ENCODE peak calls at places on chromosomes 3 and 15, in five cellular contexts. A is GM12878, G is K562, F is H1, C is HepG2. Q is an unnamed sample.
A peak's percentile ranks its signal among the peaks of the same experiment; 100 is the strongest.

GRCh38 chr3:135142530-135142929 is 347.5 kb downstream of the EPHB1 start:
- DNase-seq in A (no peak), G (no peak), F (no peak), C (no peak), Q (no peak)

GRCh38 chr15:65641723-65642475 is 20.2 kb downstream of the SLC24A1 start:
- DNase-seq in A (no peak), G (no peak), F (no peak), C (peak; percentile 12), Q (no peak)

GRCh38 chr3:88000853-88001252 is 58.0 kb downstream of the CGGBP1 start:
- DNase-seq in A (no peak), G (no peak), F (peak; percentile 57), C (no peak), Q (peak; percentile 74)

GRCh38 chr15:41777421-41777973 is 3.2 kb downstream of the MAPKBP1 start:
- DNase-seq in A (no peak), G (no peak), F (no peak), C (no peak), Q (no peak)

GRCh38 chr3:64266065-64266874 is 41.0 kb upstream of the PRICKLE2 start:
- DNase-seq in A (no peak), G (no peak), F (no peak), C (peak; percentile 3), Q (no peak)

GRCh38 chr3:9008550-9009255 is 45.4 kb upstream of the RAD18 start:
- DNase-seq in A (no peak), G (no peak), F (no peak), C (no peak), Q (no peak)

GRCh38 chr3:66693461-66693912 is 192.7 kb upstream of the LRIG1 start:
- DNase-seq in A (no peak), G (no peak), F (no peak), C (no peak), Q (no peak)

GRCh38 chr15:75065851-75066509 is 42.6 kb downstream of the PPCDC start:
- DNase-seq in A (no peak), G (peak; percentile 89), F (no peak), C (peak; percentile 44), Q (no peak)

GRCh38 chr3:139917226-139917785 is 17.7 kb upstream of the CLSTN2 start:
- DNase-seq in A (no peak), G (no peak), F (no peak), C (no peak), Q (no peak)

GRCh38 chr3:26712211-26713026 is 89.8 kb downstream of the LRRC3B start:
- DNase-seq in A (no peak), G (peak; percentile 25), F (peak; percentile 45), C (peak; percentile 34), Q (peak; percentile 89)

GRCh38 chr15:40830884-40831283 is 2.4 kb upstream of the PPP1R14D start:
- DNase-seq in A (no peak), G (no peak), F (no peak), C (no peak), Q (no peak)

GRCh38 chr3:138367912-138368311 is 19.5 kb downstream of the MRAS start:
- DNase-seq in A (no peak), G (peak; percentile 23), F (no peak), C (no peak), Q (no peak)

GRCh38 chr15:99720533-99720932 is 12.7 kb downstream of the LYSMD4 start:
- DNase-seq in A (no peak), G (no peak), F (no peak), C (no peak), Q (no peak)

GRCh38 chr3:184584001-184584891 is 22.7 kb downstream of the EPHB3 start:
- DNase-seq in A (no peak), G (no peak), F (peak; percentile 68), C (no peak), Q (peak; percentile 77)

GRCh38 chr15:25345943-25346342 is 92.9 kb downstream of the UBE3A start:
- DNase-seq in A (no peak), G (no peak), F (peak; percentile 52), C (peak; percentile 14), Q (peak; percentile 61)

GRCh38 chr15:68612533-68612932 is 33.7 kb downstream of the CORO2B start:
- DNase-seq in A (no peak), G (no peak), F (no peak), C (no peak), Q (no peak)

GRCh38 chr3:114179575-114179974 is 723 bp upstream of the DRD3 start:
- DNase-seq in A (no peak), G (no peak), F (no peak), C (peak; percentile 18), Q (peak; percentile 77)

GRCh38 chr3:119292666-119293065 is 1.5 kb upstream of the ARHGAP31 start:
- DNase-seq in A (no peak), G (no peak), F (no peak), C (no peak), Q (no peak)

GRCh38 chr3:48919215-48920138 is 835 bp downstream of the ARIH2 start:
- DNase-seq in A (no peak), G (peak; percentile 57), F (no peak), C (peak; percentile 74), Q (peak; percentile 66)

GRCh38 chr3:36493051-36493450 is 112.7 kb downstream of the STAC start:
- DNase-seq in A (no peak), G (no peak), F (no peak), C (no peak), Q (no peak)

GRCh38 chr15:101727186-101727585 is 2.9 kb upstream of the TARS3 start:
- DNase-seq in A (no peak), G (no peak), F (no peak), C (no peak), Q (no peak)

GRCh38 chr3:150268426-150269321 is 139.4 kb upstream of the TSC22D2 start:
- DNase-seq in A (no peak), G (no peak), F (no peak), C (peak; percentile 55), Q (no peak)

GRCh38 chr15:69225355-69226027 is 65.1 kb downstream of the GLCE start:
- DNase-seq in A (no peak), G (peak; percentile 9), F (no peak), C (peak; percentile 49), Q (peak; percentile 66)

GRCh38 chr15:94232107-94232506 is 746 bp downstream of the MCTP2 start:
- DNase-seq in A (peak; percentile 28), G (no peak), F (no peak), C (no peak), Q (peak; percentile 20)

GRCh38 chr3:143121240-143122088 is 1.9 kb downstream of the CHST2 start:
- DNase-seq in A (no peak), G (no peak), F (peak; percentile 82), C (no peak), Q (peak; percentile 81)

DNA sequence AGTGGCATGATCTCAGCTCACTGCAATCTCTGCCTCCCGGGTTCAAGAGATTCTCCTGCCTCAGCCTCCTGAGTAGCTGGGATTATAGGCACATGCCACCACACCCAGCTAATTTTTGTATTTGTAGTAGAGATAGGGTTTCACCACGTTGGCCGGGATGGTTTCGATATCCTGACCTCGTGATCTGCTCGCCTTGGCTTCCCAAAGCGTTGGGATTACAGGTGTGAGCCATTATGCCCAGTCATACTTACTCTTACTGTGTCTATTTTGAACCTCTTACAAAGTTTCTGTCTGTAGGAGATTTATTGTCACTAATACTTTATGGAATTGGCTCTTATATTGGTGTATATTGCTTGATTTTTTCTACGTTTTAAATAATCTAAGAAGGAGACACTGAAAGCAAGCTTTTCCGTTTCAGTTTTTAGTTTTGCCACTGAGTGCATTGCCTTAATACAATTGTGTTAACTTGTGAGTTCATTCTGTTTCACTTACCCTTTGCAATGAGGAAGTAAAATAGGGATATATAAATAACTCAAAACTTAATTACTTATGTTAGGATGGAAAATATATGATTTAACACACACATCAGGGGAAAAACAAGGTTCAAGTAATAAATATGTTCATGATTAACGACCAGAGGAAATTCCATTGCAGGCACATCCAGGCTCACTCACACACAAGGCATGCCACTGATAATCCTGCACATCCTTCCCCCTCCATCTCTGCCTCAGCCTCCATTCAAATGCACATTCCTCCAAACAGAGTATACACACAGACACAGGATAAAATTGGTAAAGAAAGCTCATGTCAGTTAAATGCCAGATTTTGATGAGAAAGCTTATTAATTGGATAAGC is 279.3 kb upstream of the RASGRP1 start:
- DNase-seq in A (no peak), G (no peak), F (no peak), C (no peak), Q (no peak)
- TF ChIP-seq CREB1 in A (no peak), G (no peak), F (no peak), C (no peak), Q (no peak)

DNA sequence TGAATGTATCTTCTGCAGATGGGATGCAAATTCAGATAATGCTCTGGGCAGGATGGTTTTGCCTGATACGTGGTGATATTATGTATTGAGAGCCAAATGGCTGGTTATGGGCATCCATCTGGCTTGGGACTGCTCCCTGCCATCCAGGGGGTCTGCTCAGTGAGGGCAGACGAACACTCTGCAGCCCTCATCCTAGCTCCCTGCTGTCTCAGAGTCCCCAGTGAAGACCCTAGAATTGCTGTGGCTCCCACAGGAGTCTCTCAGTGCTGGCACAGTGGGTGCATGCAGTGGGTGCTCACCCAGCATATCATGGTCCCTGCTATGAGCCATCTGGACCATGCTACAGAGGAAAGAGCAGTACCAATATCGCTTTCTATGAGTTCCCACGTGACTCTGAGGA is 10.3 kb downstream of the CX3CR1 start:
- DNase-seq in A (no peak), G (no peak), F (no peak), C (no peak), Q (no peak)
- TF ChIP-seq EZH2 in A (no peak), G (no peak), F (no peak), C (no peak), Q (no peak)

DNA sequence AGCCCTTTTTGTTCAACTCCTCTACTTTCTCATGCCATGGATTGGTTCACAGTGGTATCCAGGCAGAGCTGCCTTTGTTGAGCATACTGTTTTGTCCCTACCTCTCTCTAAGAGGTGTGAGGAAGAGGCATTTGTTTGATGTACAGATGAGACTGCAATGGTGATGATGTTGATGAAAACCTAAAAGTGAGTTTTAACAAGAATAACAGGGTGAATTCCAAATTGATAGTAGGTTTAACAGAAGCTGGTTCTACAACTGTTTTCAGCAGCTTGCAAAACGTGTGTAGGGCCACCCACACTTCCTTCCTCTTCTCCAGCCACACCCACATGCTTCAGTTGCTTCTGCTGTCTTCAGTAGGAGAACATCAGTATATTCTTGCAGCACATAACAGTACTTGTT is 10.2 kb downstream of the SNRK start:
- DNase-seq in A (no peak), G (peak; percentile 13), F (no peak), C (no peak), Q (no peak)
- TF ChIP-seq CREB1 in A (no peak), G (no peak), F (no peak), C (no peak), Q (no peak)

DNA sequence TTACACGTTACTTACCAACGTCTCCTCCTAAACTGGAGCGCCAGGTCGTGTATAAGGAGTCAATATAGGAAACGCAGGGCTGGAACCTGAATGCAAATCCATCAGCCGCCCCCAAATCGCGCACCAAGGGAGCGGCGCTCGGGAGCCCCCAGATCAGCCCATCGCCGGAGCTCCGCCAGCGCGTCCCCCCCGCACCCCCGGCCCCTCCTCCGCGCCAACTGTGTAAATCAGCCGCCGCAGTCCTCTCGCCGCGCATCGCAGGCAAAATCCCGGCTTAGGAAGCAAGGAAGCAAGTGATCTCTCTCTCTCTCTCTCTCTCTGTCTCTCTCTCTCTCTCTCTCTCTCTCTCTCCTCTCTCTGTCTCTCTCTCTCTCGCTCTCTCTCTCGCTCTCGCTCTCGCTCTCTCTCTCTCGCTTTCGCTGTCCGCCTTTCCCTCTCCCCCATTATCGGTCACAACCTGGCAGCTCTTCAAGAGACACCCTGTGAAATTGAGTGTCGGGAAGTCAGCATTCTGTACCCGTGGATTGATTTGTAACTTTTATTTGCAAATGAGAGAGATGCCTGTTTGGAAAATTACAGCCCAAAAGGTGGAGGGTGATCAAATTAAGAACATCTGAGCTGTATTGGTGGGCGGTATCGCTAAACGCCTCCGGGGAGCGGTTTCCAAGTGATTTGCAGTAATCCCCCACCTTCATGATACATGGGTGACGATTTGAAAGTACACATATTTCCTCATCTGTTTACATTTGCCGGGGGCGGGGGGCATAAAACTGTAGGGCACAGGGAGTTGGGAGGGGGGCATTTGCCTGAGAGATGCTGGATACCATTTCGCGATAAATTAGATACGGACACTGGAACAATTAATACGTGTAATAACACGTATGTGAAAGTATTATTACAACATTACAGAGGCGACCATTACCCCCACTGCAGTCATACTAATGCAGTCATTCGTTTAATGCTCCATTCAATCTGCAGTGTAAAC is 685 bp upstream of the SLITRK3 start:
- DNase-seq in A (no peak), G (no peak), F (peak; percentile 51), C (no peak), Q (peak; percentile 55)
- TF ChIP-seq EZH2 in A (no peak), G (no peak), F (peak; percentile 77), C (no peak), Q (peak; percentile 78)